ENCODE peak calls at places on chromosomes 7 and 10, in eight cellular contexts. One of them, this sample, is unnamed.

GRCh38 chr10:29257106-29257783 is 31.6 kb upstream of the LYZL1 start:
- DNase-seq in cardiac muscle cell: peak
- DNase-seq in GM13976: no peak
- DNase-seq in tibial artery: peak
- DNase-seq in H9: no peak
- DNase-seq in heart left ventricle: peak
- DNase-seq in BJ: peak
- DNase-seq in cardiac fibroblast: peak
- DNase-seq in this sample: no peak

GRCh38 chr10:132068431-132069121 is 2.8 kb downstream of the JAKMIP3 start:
- DNase-seq in cardiac muscle cell: no peak
- DNase-seq in GM13976: no peak
- DNase-seq in tibial artery: no peak
- DNase-seq in H9: no peak
- DNase-seq in heart left ventricle: no peak
- DNase-seq in BJ: no peak
- DNase-seq in cardiac fibroblast: no peak
- DNase-seq in this sample: no peak

GRCh38 chr10:112080284-112080683 is 103.3 kb downstream of the GPAM start:
- DNase-seq in cardiac muscle cell: no peak
- DNase-seq in GM13976: no peak
- DNase-seq in tibial artery: no peak
- DNase-seq in H9: no peak
- DNase-seq in heart left ventricle: no peak
- DNase-seq in BJ: no peak
- DNase-seq in cardiac fibroblast: no peak
- DNase-seq in this sample: no peak

GRCh38 chr10:124666494-124666893 is 77.7 kb downstream of the FAM53B start:
- DNase-seq in cardiac muscle cell: no peak
- DNase-seq in GM13976: no peak
- DNase-seq in tibial artery: no peak
- DNase-seq in H9: no peak
- DNase-seq in heart left ventricle: no peak
- DNase-seq in BJ: no peak
- DNase-seq in cardiac fibroblast: no peak
- DNase-seq in this sample: no peak

GRCh38 chr7:12056381-12056780 is 154.7 kb upstream of the TMEM106B start:
- DNase-seq in cardiac muscle cell: peak
- DNase-seq in GM13976: no peak
- DNase-seq in tibial artery: no peak
- DNase-seq in H9: no peak
- DNase-seq in heart left ventricle: no peak
- DNase-seq in BJ: no peak
- DNase-seq in cardiac fibroblast: peak
- DNase-seq in this sample: no peak

GRCh38 chr7:156064921-156065386 is 252.7 kb upstream of the SHH start:
- DNase-seq in cardiac muscle cell: no peak
- DNase-seq in GM13976: no peak
- DNase-seq in tibial artery: no peak
- DNase-seq in H9: no peak
- DNase-seq in heart left ventricle: no peak
- DNase-seq in BJ: no peak
- DNase-seq in cardiac fibroblast: peak
- DNase-seq in this sample: no peak

GRCh38 chr7:47211467-47212121 is 370.3 kb downstream of the TNS3 start:
- DNase-seq in cardiac muscle cell: no peak
- DNase-seq in GM13976: no peak
- DNase-seq in tibial artery: no peak
- DNase-seq in H9: no peak
- DNase-seq in heart left ventricle: no peak
- DNase-seq in BJ: no peak
- DNase-seq in cardiac fibroblast: no peak
- DNase-seq in this sample: no peak

GRCh38 chr10:76788093-76788811 is 849.4 kb downstream of the KCNMA1 start:
- DNase-seq in cardiac muscle cell: no peak
- DNase-seq in GM13976: no peak
- DNase-seq in tibial artery: no peak
- DNase-seq in H9: no peak
- DNase-seq in heart left ventricle: no peak
- DNase-seq in BJ: no peak
- DNase-seq in cardiac fibroblast: no peak
- DNase-seq in this sample: no peak

GRCh38 chr10:101295266-101295665 is 58.7 kb upstream of the BTRC start:
- DNase-seq in cardiac muscle cell: no peak
- DNase-seq in GM13976: no peak
- DNase-seq in tibial artery: no peak
- DNase-seq in H9: no peak
- DNase-seq in heart left ventricle: no peak
- DNase-seq in BJ: no peak
- DNase-seq in cardiac fibroblast: no peak
- DNase-seq in this sample: no peak

GRCh38 chr7:146948708-146949107 is 832.1 kb downstream of the CNTNAP2 start:
- DNase-seq in cardiac muscle cell: no peak
- DNase-seq in GM13976: no peak
- DNase-seq in tibial artery: no peak
- DNase-seq in H9: no peak
- DNase-seq in heart left ventricle: no peak
- DNase-seq in BJ: no peak
- DNase-seq in cardiac fibroblast: peak
- DNase-seq in this sample: no peak

GRCh38 chr7:115357213-115357999 is 435.5 kb downstream of the MDFIC start:
- DNase-seq in cardiac muscle cell: no peak
- DNase-seq in GM13976: no peak
- DNase-seq in tibial artery: no peak
- DNase-seq in H9: no peak
- DNase-seq in heart left ventricle: no peak
- DNase-seq in BJ: peak
- DNase-seq in cardiac fibroblast: peak
- DNase-seq in this sample: no peak

GRCh38 chr10:118845776-118846175 is 91.0 kb upstream of the CACUL1 start:
- DNase-seq in cardiac muscle cell: no peak
- DNase-seq in GM13976: no peak
- DNase-seq in tibial artery: no peak
- DNase-seq in H9: no peak
- DNase-seq in heart left ventricle: no peak
- DNase-seq in BJ: no peak
- DNase-seq in cardiac fibroblast: no peak
- DNase-seq in this sample: no peak

GRCh38 chr10:77643795-77644468 is 6.3 kb upstream of the KCNMA1 start:
- DNase-seq in cardiac muscle cell: peak
- DNase-seq in GM13976: peak
- DNase-seq in tibial artery: no peak
- DNase-seq in H9: peak
- DNase-seq in heart left ventricle: no peak
- DNase-seq in BJ: no peak
- DNase-seq in cardiac fibroblast: peak
- DNase-seq in this sample: no peak

GRCh38 chr10:97689637-97690036 is 2.6 kb upstream of the AVPI1 start:
- DNase-seq in cardiac muscle cell: peak
- DNase-seq in GM13976: no peak
- DNase-seq in tibial artery: peak
- DNase-seq in H9: no peak
- DNase-seq in heart left ventricle: no peak
- DNase-seq in BJ: peak
- DNase-seq in cardiac fibroblast: peak
- DNase-seq in this sample: no peak

GRCh38 chr7:5139998-5140397 is 50.0 kb upstream of the WIPI2 start:
- DNase-seq in cardiac muscle cell: peak
- DNase-seq in GM13976: peak
- DNase-seq in tibial artery: no peak
- DNase-seq in H9: peak
- DNase-seq in heart left ventricle: no peak
- DNase-seq in BJ: no peak
- DNase-seq in cardiac fibroblast: peak
- DNase-seq in this sample: no peak

GRCh38 chr10:13885238-13885990 is 298.6 kb downstream of the PRPF18 start:
- DNase-seq in cardiac muscle cell: no peak
- DNase-seq in GM13976: no peak
- DNase-seq in tibial artery: no peak
- DNase-seq in H9: no peak
- DNase-seq in heart left ventricle: no peak
- DNase-seq in BJ: no peak
- DNase-seq in cardiac fibroblast: no peak
- DNase-seq in this sample: no peak

GRCh38 chr7:19060870-19061269 is 56.6 kb downstream of the TWIST1 start:
- DNase-seq in cardiac muscle cell: peak
- DNase-seq in GM13976: no peak
- DNase-seq in tibial artery: no peak
- DNase-seq in H9: no peak
- DNase-seq in heart left ventricle: no peak
- DNase-seq in BJ: peak
- DNase-seq in cardiac fibroblast: peak
- DNase-seq in this sample: no peak

GRCh38 chr7:144674550-144674949 is 161.3 kb downstream of the TPK1 start:
- DNase-seq in cardiac muscle cell: no peak
- DNase-seq in GM13976: no peak
- DNase-seq in tibial artery: no peak
- DNase-seq in H9: no peak
- DNase-seq in heart left ventricle: no peak
- DNase-seq in BJ: no peak
- DNase-seq in cardiac fibroblast: no peak
- DNase-seq in this sample: no peak

GRCh38 chr10:122054046-122055025 is 65.4 kb downstream of the TACC2 start:
- DNase-seq in cardiac muscle cell: peak
- DNase-seq in GM13976: peak
- DNase-seq in tibial artery: peak
- DNase-seq in H9: peak
- DNase-seq in heart left ventricle: peak
- DNase-seq in BJ: no peak
- DNase-seq in cardiac fibroblast: peak
- DNase-seq in this sample: no peak

GRCh38 chr10:6701289-6701688 is 121.2 kb upstream of the PRKCQ start:
- DNase-seq in cardiac muscle cell: no peak
- DNase-seq in GM13976: no peak
- DNase-seq in tibial artery: no peak
- DNase-seq in H9: peak
- DNase-seq in heart left ventricle: no peak
- DNase-seq in BJ: no peak
- DNase-seq in cardiac fibroblast: no peak
- DNase-seq in this sample: no peak
- TF ChIP-seq CTCF in cardiac muscle cell: no peak
- TF ChIP-seq CTCF in GM13976: no peak
- TF ChIP-seq CTCF in tibial artery: no peak
- TF ChIP-seq CTCF in H9: peak
- TF ChIP-seq CTCF in heart left ventricle: no peak
- TF ChIP-seq CTCF in BJ: no peak
- TF ChIP-seq CTCF in cardiac fibroblast: no peak
- TF ChIP-seq CTCF in this sample: no peak

GRCh38 chr10:30686706-30687105 is 57.2 kb upstream of the LYZL2 start:
- DNase-seq in cardiac muscle cell: no peak
- DNase-seq in GM13976: no peak
- DNase-seq in tibial artery: no peak
- DNase-seq in H9: no peak
- DNase-seq in heart left ventricle: no peak
- DNase-seq in BJ: no peak
- DNase-seq in cardiac fibroblast: no peak
- DNase-seq in this sample: no peak

GRCh38 chr10:30688456-30688855 is 58.9 kb upstream of the LYZL2 start:
- DNase-seq in cardiac muscle cell: no peak
- DNase-seq in GM13976: no peak
- DNase-seq in tibial artery: no peak
- DNase-seq in H9: no peak
- DNase-seq in heart left ventricle: no peak
- DNase-seq in BJ: no peak
- DNase-seq in cardiac fibroblast: no peak
- DNase-seq in this sample: no peak

GRCh38 chr10:30694492-30695228 is 65.1 kb upstream of the LYZL2 start:
- DNase-seq in cardiac muscle cell: no peak
- DNase-seq in GM13976: no peak
- DNase-seq in tibial artery: no peak
- DNase-seq in H9: no peak
- DNase-seq in heart left ventricle: no peak
- DNase-seq in BJ: no peak
- DNase-seq in cardiac fibroblast: no peak
- DNase-seq in this sample: no peak

GRCh38 chr10:30687698-30688213 is 58.2 kb upstream of the LYZL2 start:
- DNase-seq in cardiac muscle cell: peak
- DNase-seq in GM13976: peak
- DNase-seq in tibial artery: peak
- DNase-seq in H9: peak
- DNase-seq in heart left ventricle: peak
- DNase-seq in BJ: no peak
- DNase-seq in cardiac fibroblast: peak
- DNase-seq in this sample: no peak

GRCh38 chr10:30691601-30692015 is 62.1 kb upstream of the LYZL2 start:
- DNase-seq in cardiac muscle cell: no peak
- DNase-seq in GM13976: no peak
- DNase-seq in tibial artery: no peak
- DNase-seq in H9: no peak
- DNase-seq in heart left ventricle: no peak
- DNase-seq in BJ: peak
- DNase-seq in cardiac fibroblast: no peak
- DNase-seq in this sample: no peak
- TF ChIP-seq CTCF in cardiac muscle cell: no peak
- TF ChIP-seq CTCF in GM13976: no peak
- TF ChIP-seq CTCF in tibial artery: no peak
- TF ChIP-seq CTCF in H9: no peak
- TF ChIP-seq CTCF in heart left ventricle: no peak
- TF ChIP-seq CTCF in BJ: no peak
- TF ChIP-seq CTCF in cardiac fibroblast: no peak
- TF ChIP-seq CTCF in this sample: no peak

DNA sequence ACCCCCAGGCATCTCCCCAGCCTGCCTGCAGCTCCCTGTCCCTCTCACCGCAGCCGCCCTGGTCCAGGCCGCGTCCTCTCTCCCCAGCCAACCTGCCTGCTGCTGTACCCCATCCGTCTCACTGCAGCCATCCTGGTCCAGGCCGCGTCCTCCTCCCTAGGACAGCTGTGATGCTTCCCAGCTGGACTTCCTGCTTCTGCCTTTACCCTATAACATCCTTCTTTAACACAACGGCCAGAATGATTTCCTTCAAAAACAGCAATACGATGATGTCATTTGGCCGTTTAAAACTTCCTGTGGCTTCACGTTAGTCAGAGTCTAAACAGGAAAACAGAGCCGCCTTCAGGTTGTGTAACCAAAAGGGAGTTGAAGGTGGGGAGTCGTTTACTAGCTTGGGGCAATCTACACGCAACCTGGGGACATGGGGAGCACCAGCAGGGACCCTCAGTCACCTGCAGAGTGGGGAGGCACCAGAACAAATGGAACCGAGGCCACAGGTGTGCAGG is 32.2 kb upstream of the ZFAND2A start:
- DNase-seq in cardiac muscle cell: peak
- DNase-seq in GM13976: no peak
- DNase-seq in tibial artery: no peak
- DNase-seq in H9: no peak
- DNase-seq in heart left ventricle: no peak
- DNase-seq in BJ: peak
- DNase-seq in cardiac fibroblast: peak
- DNase-seq in this sample: no peak
- TF ChIP-seq CTCF in cardiac muscle cell: peak
- TF ChIP-seq CTCF in GM13976: no peak
- TF ChIP-seq CTCF in tibial artery: no peak
- TF ChIP-seq CTCF in H9: no peak
- TF ChIP-seq CTCF in heart left ventricle: no peak
- TF ChIP-seq CTCF in BJ: no peak
- TF ChIP-seq CTCF in cardiac fibroblast: peak
- TF ChIP-seq CTCF in this sample: no peak

DNA sequence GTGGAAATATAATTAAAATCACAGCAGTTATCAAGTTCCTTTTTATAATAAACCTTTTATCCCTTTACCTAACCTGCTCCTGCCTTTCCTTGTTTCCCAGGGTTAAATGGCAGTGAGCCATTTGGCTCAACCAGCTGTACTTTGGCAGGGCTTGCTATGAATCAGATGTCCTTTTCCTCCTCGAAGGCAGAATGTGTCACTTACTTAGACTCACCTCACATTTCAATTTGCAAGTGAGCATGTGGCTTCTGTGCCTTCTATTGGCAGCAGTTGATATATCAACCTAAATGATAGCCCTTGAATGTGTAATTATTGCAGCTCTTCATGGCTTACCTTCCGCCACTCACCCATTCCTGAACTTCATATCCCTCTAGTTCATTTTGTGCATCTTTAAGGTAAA is 301.7 kb downstream of the CSTF2T start:
- DNase-seq in cardiac muscle cell: peak
- DNase-seq in GM13976: no peak
- DNase-seq in tibial artery: peak
- DNase-seq in H9: no peak
- DNase-seq in heart left ventricle: peak
- DNase-seq in BJ: peak
- DNase-seq in cardiac fibroblast: peak
- DNase-seq in this sample: no peak
- TF ChIP-seq CTCF in cardiac muscle cell: no peak
- TF ChIP-seq CTCF in GM13976: no peak
- TF ChIP-seq CTCF in tibial artery: no peak
- TF ChIP-seq CTCF in H9: no peak
- TF ChIP-seq CTCF in heart left ventricle: no peak
- TF ChIP-seq CTCF in BJ: no peak
- TF ChIP-seq CTCF in cardiac fibroblast: peak
- TF ChIP-seq CTCF in this sample: no peak